ENCODE peak calls at places on chromosomes 7 and 10, in nine cellular contexts. U is neuronal stem cell, C is transverse colon, K is brain microvascular endothelial cell, M is pancreas, P is Peyer's patch, R is A549, X is SK-N-SH, I is heart right ventricle. B is an unnamed sample.
A peak's percentile ranks its signal among the peaks of the same experiment; 100 is the strongest.

GRCh38 chr7:19932549-19933249 is 159.3 kb upstream of the TMEM196 start:
- DNase-seq in U (no peak), C (no peak), K (no peak), M (no peak), P (no peak), R (no peak), X (no peak), I (no peak), B (no peak)

GRCh38 chr7:20316706-20317105 is 14.0 kb upstream of the ITGB8 start:
- DNase-seq in U (no peak), C (no peak), K (no peak), M (no peak), P (no peak), R (no peak), X (no peak), I (no peak), B (no peak)

GRCh38 chr7:12062062-12062461 is 149.0 kb upstream of the TMEM106B start:
- DNase-seq in U (no peak), C (no peak), K (no peak), M (no peak), P (no peak), R (peak; percentile 10), X (no peak), I (no peak), B (no peak)

GRCh38 chr7:132350741-132351140 is 225.5 kb downstream of the PLXNA4 start:
- DNase-seq in U (no peak), C (no peak), K (no peak), M (no peak), P (no peak), R (no peak), X (no peak), I (no peak), B (no peak)

GRCh38 chr7:159136442-159136841 is 8.2 kb downstream of the VIPR2 start:
- DNase-seq in U (no peak), C (no peak), K (peak; percentile 14), M (peak; percentile 14), P (no peak), R (no peak), X (no peak), I (no peak), B (no peak)

GRCh38 chr7:54810401-54810800 is 51.4 kb upstream of the SEC61G start:
- DNase-seq in U (no peak), C (no peak), K (no peak), M (no peak), P (no peak), R (no peak), X (no peak), I (no peak), B (no peak)

GRCh38 chr10:86533328-86533727 is 11.7 kb upstream of the WAPL start:
- DNase-seq in U (no peak), C (no peak), K (no peak), M (no peak), P (no peak), R (no peak), X (no peak), I (no peak), B (no peak)

GRCh38 chr7:70183278-70183677 is 585.0 kb downstream of the AUTS2 start:
- DNase-seq in U (no peak), C (peak; percentile 11), K (no peak), M (peak; percentile 13), P (peak; percentile 49), R (no peak), X (no peak), I (no peak), B (no peak)

GRCh38 chr10:107230854-107231253 is 66.3 kb upstream of the SORCS1 start:
- DNase-seq in U (no peak), C (no peak), K (no peak), M (no peak), P (no peak), R (no peak), X (peak; percentile 2), I (no peak), B (no peak)

GRCh38 chr7:628826-629225 is 97.7 kb upstream of the DNAAF5 start:
- DNase-seq in U (no peak), C (no peak), K (no peak), M (peak; percentile 67), P (no peak), R (no peak), X (no peak), I (no peak), B (no peak)

GRCh38 chr10:132965411-132966057 is 23.2 kb upstream of the CFAP46 start:
- DNase-seq in U (no peak), C (no peak), K (no peak), M (no peak), P (no peak), R (no peak), X (no peak), I (no peak), B (peak; percentile 33)

GRCh38 chr10:110006358-110007170 is 1.2 kb upstream of the ADD3 start:
- DNase-seq in U (peak; percentile 31), C (peak; percentile 48), K (peak; percentile 78), M (peak; percentile 65), P (peak; percentile 59), R (peak; percentile 45), X (peak; percentile 16), I (peak; percentile 54), B (no peak)

GRCh38 chr7:104196161-104196560 is 11.7 kb downstream of the ORC5 start:
- DNase-seq in U (no peak), C (no peak), K (no peak), M (no peak), P (no peak), R (no peak), X (no peak), I (no peak), B (no peak)

GRCh38 chr7:47873767-47874166 is 74.5 kb downstream of the PKD1L1 start:
- DNase-seq in U (no peak), C (no peak), K (peak; percentile 78), M (no peak), P (no peak), R (peak; percentile 79), X (no peak), I (no peak), B (peak; percentile 14)

GRCh38 chr10:45420453-45421192 is 46.6 kb downstream of the ALOX5 start:
- DNase-seq in U (no peak), C (peak; percentile 87), K (no peak), M (peak; percentile 97), P (peak; percentile 89), R (no peak), X (no peak), I (peak; percentile 79), B (peak; percentile 33)

GRCh38 chr10:86757110-86757790 is 831 bp downstream of the BMPR1A start:
- DNase-seq in U (peak; percentile 40), C (peak; percentile 46), K (peak; percentile 26), M (peak; percentile 75), P (peak; percentile 53), R (peak; percentile 62), X (no peak), I (peak; percentile 42), B (no peak)

GRCh38 chr10:99394761-99395386 is 35.5 kb downstream of the GOT1 start:
- DNase-seq in U (no peak), C (no peak), K (no peak), M (no peak), P (no peak), R (no peak), X (no peak), I (no peak), B (no peak)

GRCh38 chr7:16171928-16172327 is 249.4 kb downstream of the CRPPA start:
- DNase-seq in U (no peak), C (no peak), K (peak; percentile 26), M (no peak), P (no peak), R (no peak), X (no peak), I (no peak), B (no peak)

GRCh38 chr7:50651227-50651989 is 86.2 kb upstream of the DDC start:
- DNase-seq in U (no peak), C (no peak), K (no peak), M (no peak), P (no peak), R (no peak), X (no peak), I (no peak), B (no peak)

GRCh38 chr10:85379338-85379737 is 987.3 kb downstream of the GRID1 start:
- DNase-seq in U (no peak), C (no peak), K (no peak), M (no peak), P (no peak), R (no peak), X (no peak), I (no peak), B (no peak)

GRCh38 chr7:66810716-66811115 is 70.2 kb downstream of the RABGEF1 start:
- DNase-seq in U (no peak), C (no peak), K (no peak), M (no peak), P (no peak), R (no peak), X (no peak), I (no peak), B (no peak)

GRCh38 chr10:124744688-124745055 is 494 bp upstream of the FAM53B start:
- DNase-seq in U (no peak), C (no peak), K (peak; percentile 56), M (no peak), P (no peak), R (peak; percentile 73), X (no peak), I (no peak), B (no peak)

GRCh38 chr7:388961-389701 is 99.2 kb downstream of the FOXL3 start:
- DNase-seq in U (no peak), C (no peak), K (no peak), M (peak; percentile 42), P (no peak), R (no peak), X (no peak), I (no peak), B (no peak)

GRCh38 chr10:13883843-13884444 is 297.2 kb downstream of the PRPF18 start:
- DNase-seq in U (no peak), C (no peak), K (no peak), M (no peak), P (no peak), R (no peak), X (no peak), I (no peak), B (no peak)
- H3K27ac ChIP-seq in U (no peak overlapping the region), C (no peak overlapping the region), K (peak overlapping the region; percentile 89), M (no peak overlapping the region), P (no peak overlapping the region), R (no peak overlapping the region), X (no peak overlapping the region), I (peak overlapping the region; percentile 70), B (no peak overlapping the region)

GRCh38 chr7:105444342-105444938 is 55.7 kb upstream of the SRPK2 start:
- DNase-seq in U (no peak), C (no peak), K (no peak), M (no peak), P (no peak), R (no peak), X (no peak), I (no peak), B (no peak)
- H3K27ac ChIP-seq in U (no peak overlapping the region), C (no peak overlapping the region), K (no peak overlapping the region), M (no peak overlapping the region), P (no peak overlapping the region), R (no peak overlapping the region), X (no peak overlapping the region), I (no peak overlapping the region), B (no peak overlapping the region)

GRCh38 chr10:102782698-102783540 is 39.2 kb downstream of the WBP1L start:
- DNase-seq in U (no peak), C (peak; percentile 44), K (peak; percentile 85), M (no peak), P (peak; percentile 58), R (no peak), X (no peak), I (peak; percentile 59), B (peak; percentile 62)
- H3K27ac ChIP-seq in U (no peak overlapping the region), C (peak overlapping the region; percentile 80), K (peak overlapping the region; percentile 80), M (no peak overlapping the region), P (peak overlapping the region; percentile 58), R (no peak overlapping the region), X (peak overlapping the region; percentile 34), I (peak overlapping the region; percentile 97), B (peak overlapping the region; percentile 59)

GRCh38 chr7:71278301-71278700 is 146.4 kb downstream of the GALNT17 start:
- DNase-seq in U (no peak), C (no peak), K (no peak), M (no peak), P (no peak), R (no peak), X (no peak), I (no peak), B (no peak)
- H3K27ac ChIP-seq in U (no peak overlapping the region), C (peak overlapping the region; percentile 45), K (no peak overlapping the region), M (no peak overlapping the region), P (no peak overlapping the region), R (no peak overlapping the region), X (no peak overlapping the region), I (no peak overlapping the region), B (no peak overlapping the region)